ENCODE peak calls at places on chromosomes 6 and 20, in five cellular contexts. J is hepatocyte, Z is PC-9, C is uterus, L is transverse colon. I is an unnamed sample.

GRCh38 chr6:107811591-107812218 is 12.4 kb downstream of the SCML4 start:
- DNase-seq in J (peak), Z (no peak), C (no peak), L (no peak), I (no peak)

GRCh38 chr6:107845777-107846176 is 21.7 kb upstream of the SCML4 start:
- DNase-seq in J (no peak), Z (no peak), C (no peak), L (no peak), I (no peak)

GRCh38 chr6:19873031-19873430 is 35.9 kb downstream of the ID4 start:
- DNase-seq in J (no peak), Z (no peak), C (no peak), L (no peak), I (peak)

GRCh38 chr6:12296604-12297003 is 6.4 kb downstream of the EDN1 start:
- DNase-seq in J (no peak), Z (no peak), C (no peak), L (no peak), I (no peak)

GRCh38 chr20:17873410-17874270 is 95.0 kb downstream of the SNX5 start:
- DNase-seq in J (peak), Z (no peak), C (peak), L (peak), I (peak)

GRCh38 chr6:31493875-31494694 is 3.9 kb upstream of the MICB start:
- DNase-seq in J (peak), Z (peak), C (peak), L (peak), I (peak)

GRCh38 chr20:49871391-49871948 is 43.9 kb downstream of the SPATA2 start:
- DNase-seq in J (no peak), Z (no peak), C (no peak), L (no peak), I (no peak)

GRCh38 chr6:152267967-152268845 is 369.0 kb downstream of the SYNE1 start:
- DNase-seq in J (peak), Z (no peak), C (peak), L (no peak), I (peak)

GRCh38 chr6:36824262-36824661 is 15.0 kb downstream of the CPNE5 start:
- DNase-seq in J (no peak), Z (no peak), C (no peak), L (no peak), I (no peak)

GRCh38 chr6:136012198-136012884 is 160.8 kb downstream of the PDE7B start:
- DNase-seq in J (no peak), Z (peak), C (no peak), L (no peak), I (no peak)

GRCh38 chr6:159522877-159523547 is 170.0 kb downstream of the SOD2 start:
- DNase-seq in J (no peak), Z (no peak), C (no peak), L (no peak), I (no peak)

GRCh38 chr6:111721677-111722219 is 116.1 kb upstream of the TRAF3IP2 start:
- DNase-seq in J (peak), Z (no peak), C (no peak), L (no peak), I (peak)

GRCh38 chr20:35601990-35602389 is 13.6 kb upstream of the SPAG4 start:
- DNase-seq in J (no peak), Z (no peak), C (no peak), L (no peak), I (no peak)

GRCh38 chr6:52157301-52157930 is 28.8 kb upstream of the IL17A start:
- DNase-seq in J (no peak), Z (no peak), C (no peak), L (no peak), I (no peak)

GRCh38 chr20:32484221-32485125 is 100.7 kb downstream of the NOL4L start:
- DNase-seq in J (peak), Z (no peak), C (peak), L (peak), I (peak)

GRCh38 chr20:10385850-10386544 is 48.0 kb downstream of the MKKS start:
- DNase-seq in J (no peak), Z (no peak), C (no peak), L (no peak), I (no peak)

GRCh38 chr6:56387621-56388413 is 140.4 kb upstream of the COL21A1 start:
- DNase-seq in J (peak), Z (no peak), C (no peak), L (no peak), I (peak)

GRCh38 chr6:103124471-103124870 is 1731.0 kb downstream of the GRIK2 start:
- DNase-seq in J (no peak), Z (no peak), C (no peak), L (no peak), I (no peak)

GRCh38 chr6:79946773-79947190 is 571 bp downstream of the ELOVL4 start:
- DNase-seq in J (peak), Z (no peak), C (peak), L (no peak), I (no peak)

DNA sequence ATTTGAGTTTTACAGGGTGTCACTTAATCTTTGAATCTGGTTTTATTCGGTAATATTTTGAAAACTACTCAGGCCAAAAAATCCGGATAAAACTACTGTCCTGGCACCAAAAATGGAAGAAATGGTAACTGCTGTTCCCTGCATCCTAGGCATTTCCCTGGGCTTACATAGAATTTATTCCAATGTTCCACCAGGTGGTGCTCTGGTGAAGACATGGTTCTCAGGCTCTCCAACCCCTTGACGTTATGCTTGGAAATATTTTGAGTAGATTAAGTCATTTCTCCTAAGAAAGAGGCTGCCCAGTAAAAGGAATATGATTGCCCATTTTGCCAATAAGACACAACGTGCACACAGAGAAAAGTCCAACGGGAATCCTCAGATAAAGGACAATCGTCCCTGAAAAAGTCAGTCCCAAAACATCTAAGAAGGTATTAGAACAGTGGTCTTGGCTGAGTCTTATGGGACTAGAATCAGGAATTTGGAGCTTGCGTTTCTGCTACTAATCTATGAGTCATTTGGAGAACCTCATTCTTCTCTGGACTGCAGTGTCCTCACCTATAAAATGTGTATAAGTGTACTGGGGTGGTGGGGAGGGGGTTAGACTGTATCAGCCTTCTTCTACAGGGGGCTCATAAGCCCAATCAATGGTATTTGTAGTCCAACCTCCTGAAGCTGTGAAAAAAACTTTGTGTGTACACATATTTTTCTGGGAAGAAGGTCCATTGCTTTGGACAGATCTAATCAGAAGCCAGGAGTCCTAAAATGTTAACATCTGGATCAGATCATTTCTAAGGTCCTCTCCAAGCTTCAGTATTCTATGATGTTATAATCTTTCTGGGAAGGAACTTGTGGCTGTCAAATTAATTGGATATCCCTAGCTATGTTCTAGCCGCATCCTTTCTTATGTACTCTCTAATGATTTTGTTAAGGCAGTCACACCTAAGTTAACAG is 131.0 kb upstream of the BMP2 start:
- DNase-seq in J (peak), Z (no peak), C (peak), L (peak), I (peak)
- TF ChIP-seq CTCF in J (peak), Z (peak), C (no peak), L (peak), I (peak)

DNA sequence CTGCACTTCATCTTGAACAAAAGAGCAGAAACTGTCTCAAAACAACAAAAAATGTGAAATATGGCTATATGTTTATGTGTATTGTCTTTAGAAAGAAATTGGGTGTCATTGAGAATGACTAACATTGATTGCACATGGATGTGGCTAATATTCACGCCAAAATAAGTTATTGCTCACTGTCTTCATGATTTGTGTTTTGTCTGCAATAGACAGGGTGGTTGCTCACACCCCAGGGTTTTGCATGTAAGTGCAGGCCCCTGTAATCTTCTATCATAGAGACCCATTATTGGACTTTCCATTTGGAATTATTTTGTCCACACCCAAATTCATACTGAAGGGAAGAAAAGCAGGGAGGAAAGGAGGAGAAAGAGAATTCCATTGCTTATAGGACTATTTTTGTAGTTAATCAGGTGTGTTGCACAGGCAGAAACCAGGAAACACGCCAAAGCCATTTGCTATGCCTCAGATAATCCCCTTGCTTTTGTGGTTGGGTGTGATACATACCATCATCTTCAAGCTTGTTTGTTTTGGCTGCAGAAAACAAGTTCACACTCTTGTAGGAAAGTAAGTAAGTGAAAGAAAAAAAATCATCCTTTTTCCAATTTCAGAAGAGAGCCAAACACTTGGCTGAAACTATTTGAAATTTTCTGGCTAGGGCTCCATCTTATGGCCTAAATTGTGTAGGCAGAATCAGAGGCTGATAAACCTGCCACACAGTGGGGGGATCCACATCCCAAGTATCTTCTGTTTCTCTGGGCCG is 214.1 kb downstream of the COL12A1 start:
- DNase-seq in J (no peak), Z (peak), C (no peak), L (no peak), I (no peak)
- TF ChIP-seq CTCF in J (no peak), Z (no peak), C (no peak), L (no peak), I (peak)

GRCh38 chr6:150964765-150965164 is 99.3 kb downstream of the MTHFD1L start:
- DNase-seq in J (no peak), Z (no peak), C (no peak), L (no peak), I (no peak)
- TF ChIP-seq CTCF in J (no peak), Z (no peak), C (no peak), L (no peak), I (no peak)

GRCh38 chr6:17816921-17817611 is 110.3 kb upstream of the NUP153 start:
- DNase-seq in J (peak), Z (no peak), C (no peak), L (no peak), I (no peak)
- TF ChIP-seq CTCF in J (peak), Z (peak), C (no peak), L (no peak), I (no peak)

DNA sequence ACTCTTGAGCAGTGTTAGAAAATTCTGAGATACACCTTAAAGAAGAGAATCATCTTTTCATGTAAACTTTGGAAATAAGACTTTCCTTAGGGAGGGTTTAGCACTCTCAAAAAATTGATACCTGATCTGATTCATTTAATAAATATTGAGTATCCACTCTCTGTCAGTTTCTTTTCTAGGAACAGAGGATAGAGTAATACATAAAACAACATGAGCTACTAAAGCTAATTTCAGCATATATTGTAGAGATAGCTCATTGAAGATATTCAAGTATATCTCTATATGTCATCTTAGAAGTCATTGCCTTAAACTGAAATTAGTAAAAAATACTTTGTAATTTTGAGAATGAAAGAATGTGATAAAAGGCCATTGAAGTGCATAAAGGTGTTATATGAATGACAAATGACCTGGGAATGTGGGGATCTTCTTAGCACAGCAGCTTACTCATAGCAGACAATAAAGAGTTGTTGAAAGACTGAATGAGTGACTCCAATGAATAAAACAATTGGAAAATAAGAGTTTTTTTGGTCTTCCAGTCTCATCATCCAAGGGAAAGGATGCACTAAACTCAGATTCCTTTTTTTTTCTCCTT is 29.2 kb downstream of the RHAG start:
- DNase-seq in J (no peak), Z (no peak), C (no peak), L (no peak), I (no peak)
- TF ChIP-seq CTCF in J (no peak), Z (peak), C (no peak), L (no peak), I (no peak)

GRCh38 chr6:28496099-28496779 is 19.4 kb downstream of the GPX6 start:
- DNase-seq in J (no peak), Z (no peak), C (no peak), L (no peak), I (no peak)
- TF ChIP-seq CTCF in J (peak), Z (peak), C (no peak), L (no peak), I (no peak)

DNA sequence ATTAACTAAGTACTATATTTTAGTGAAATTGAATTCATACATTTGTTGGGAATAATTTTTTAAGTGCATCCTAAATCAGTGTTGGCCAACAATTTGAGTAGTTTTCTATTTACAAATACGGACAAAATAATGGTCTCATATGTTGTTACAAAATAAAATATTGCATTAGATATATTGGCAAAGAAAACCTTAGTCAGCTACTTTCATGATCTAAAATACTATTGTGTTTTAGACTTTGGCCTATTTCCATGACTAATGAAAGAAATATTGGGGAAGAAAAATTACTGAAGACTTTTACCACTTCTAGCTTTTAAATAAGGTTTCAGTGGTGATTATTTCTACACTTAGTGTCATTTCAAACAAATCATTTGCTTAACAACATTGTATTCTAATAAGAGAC is 498.0 kb downstream of the KHDRBS2 start:
- DNase-seq in J (no peak), Z (no peak), C (no peak), L (no peak), I (no peak)
- TF ChIP-seq CTCF in J (no peak), Z (no peak), C (no peak), L (no peak), I (no peak)

GRCh38 chr6:109094351-109095035 is at the start of gene SESN1:
- DNase-seq in J (peak), Z (peak), C (peak), L (peak), I (peak)
- TF ChIP-seq CTCF in J (no peak), Z (no peak), C (peak), L (no peak), I (no peak)